ENCODE peak calls at places on chromosomes 13 and 19, in five cellular contexts. K is A549, B is uterus, L is K562, G is body of pancreas. N is an unnamed sample.

GRCh38 chr13:29849731-29850212 is 645 bp downstream of the UBL3 start:
- DNase-seq in K (peak), B (peak), L (peak), G (peak), N (no peak)

GRCh38 chr13:31638577-31638976 is 100.7 kb upstream of the RXFP2 start:
- DNase-seq in K (no peak), B (no peak), L (no peak), G (no peak), N (peak)

GRCh38 chr13:33953203-33953602 is 135.3 kb downstream of the RFC3 start:
- DNase-seq in K (no peak), B (no peak), L (no peak), G (no peak), N (no peak)

GRCh38 chr19:46497773-46498172 is 2.1 kb upstream of the PNMA8B start:
- DNase-seq in K (peak), B (no peak), L (no peak), G (no peak), N (no peak)

GRCh38 chr13:87953381-87953780 is 282.2 kb downstream of the SLITRK5 start:
- DNase-seq in K (no peak), B (no peak), L (no peak), G (no peak), N (no peak)

GRCh38 chr13:61664821-61665705 is 249.4 kb upstream of the PCDH20 start:
- DNase-seq in K (peak), B (no peak), L (no peak), G (no peak), N (peak)

GRCh38 chr13:42405665-42406390 is 133.9 kb downstream of the AKAP11 start:
- DNase-seq in K (no peak), B (no peak), L (no peak), G (no peak), N (no peak)

GRCh38 chr13:24692541-24692940 is 12.3 kb downstream of the ATP12A start:
- DNase-seq in K (no peak), B (no peak), L (no peak), G (no peak), N (peak)

GRCh38 chr19:7013678-7014077 is 7.6 kb downstream of the MBD3L2B start:
- DNase-seq in K (no peak), B (no peak), L (no peak), G (no peak), N (no peak)

GRCh38 chr13:79621902-79622301 is 140.9 kb downstream of the NDFIP2 start:
- DNase-seq in K (no peak), B (no peak), L (no peak), G (no peak), N (no peak)

GRCh38 chr13:111666377-111666776 is 345.9 kb downstream of the TEX29 start:
- DNase-seq in K (no peak), B (no peak), L (no peak), G (no peak), N (no peak)

GRCh38 chr13:75870397-75870801 is 234.3 kb downstream of the LMO7 start:
- DNase-seq in K (peak), B (peak), L (peak), G (no peak), N (no peak)

GRCh38 chr13:97030705-97031452 is 36.6 kb upstream of the OXGR1 start:
- DNase-seq in K (peak), B (no peak), L (peak), G (no peak), N (peak)

GRCh38 chr13:40115456-40115855 is 460.0 kb downstream of the COG6 start:
- DNase-seq in K (no peak), B (no peak), L (no peak), G (no peak), N (no peak)

GRCh38 chr13:45398862-45399261 is 19.3 kb downstream of the SLC25A30 start:
- DNase-seq in K (no peak), B (no peak), L (no peak), G (no peak), N (no peak)

GRCh38 chr13:112346173-112346898 is 29.8 kb upstream of the SPACA7 start:
- DNase-seq in K (no peak), B (no peak), L (no peak), G (no peak), N (no peak)

GRCh38 chr19:31350693-31351211 is 1.5 kb upstream of the TSHZ3 start:
- DNase-seq in K (peak), B (peak), L (peak), G (peak), N (peak)

GRCh38 chr19:10565567-10566407 is at the start of gene KRI1:
- DNase-seq in K (peak), B (peak), L (peak), G (peak), N (peak)

GRCh38 chr19:4357921-4358326 is 14.6 kb downstream of the MPND start:
- DNase-seq in K (no peak), B (no peak), L (no peak), G (no peak), N (no peak)

GRCh38 chr19:14272623-14273022 is 66.7 kb upstream of the ADGRL1 start:
- DNase-seq in K (no peak), B (no peak), L (no peak), G (no peak), N (no peak)

GRCh38 chr13:97109841-97110492 is 112.2 kb upstream of the MBNL2 start:
- DNase-seq in K (peak), B (peak), L (peak), G (peak), N (peak)

GRCh38 chr13:48242677-48243076 is 9.7 kb downstream of the ITM2B start:
- DNase-seq in K (no peak), B (no peak), L (no peak), G (no peak), N (no peak)

GRCh38 chr19:51359294-51359693 is 6.9 kb downstream of the ETFB start:
- DNase-seq in K (peak), B (no peak), L (no peak), G (no peak), N (no peak)

GRCh38 chr13:99280166-99280565 is 22.0 kb upstream of the GPR18 start:
- DNase-seq in K (no peak), B (no peak), L (no peak), G (no peak), N (no peak)

GRCh38 chr13:59259416-59260000 is 904.2 kb downstream of the DIAPH3 start:
- DNase-seq in K (no peak), B (no peak), L (no peak), G (no peak), N (no peak)

GRCh38 chr13:61768175-61768574 is 352.5 kb upstream of the PCDH20 start:
- DNase-seq in K (no peak), B (no peak), L (no peak), G (no peak), N (no peak)

GRCh38 chr13:41459754-41460111 is 2.4 kb downstream of the RGCC start:
- DNase-seq in K (no peak), B (no peak), L (no peak), G (no peak), N (no peak)

GRCh38 chr13:50081106-50081898 is 66.1 kb downstream of the KCNRG start:
- DNase-seq in K (peak), B (peak), L (peak), G (peak), N (no peak)

GRCh38 chr19:16369306-16369663 is 44.7 kb downstream of the KLF2 start:
- DNase-seq in K (no peak), B (no peak), L (no peak), G (no peak), N (no peak)

GRCh38 chr19:2236285-2237050 is at the start of the genes PLEKHJ1 and SF3A2:
- DNase-seq in K (peak), B (peak), L (peak), G (peak), N (peak)
- TF ChIP-seq POLR2A in K (peak), B (peak), L (peak), G (peak), N (peak)

GRCh38 chr19:29708553-29709439 is 6.3 kb downstream of the C19orf12 start:
- DNase-seq in K (no peak), B (no peak), L (no peak), G (no peak), N (no peak)
- TF ChIP-seq POLR2A in K (no peak), B (no peak), L (no peak), G (no peak), N (no peak)

DNA sequence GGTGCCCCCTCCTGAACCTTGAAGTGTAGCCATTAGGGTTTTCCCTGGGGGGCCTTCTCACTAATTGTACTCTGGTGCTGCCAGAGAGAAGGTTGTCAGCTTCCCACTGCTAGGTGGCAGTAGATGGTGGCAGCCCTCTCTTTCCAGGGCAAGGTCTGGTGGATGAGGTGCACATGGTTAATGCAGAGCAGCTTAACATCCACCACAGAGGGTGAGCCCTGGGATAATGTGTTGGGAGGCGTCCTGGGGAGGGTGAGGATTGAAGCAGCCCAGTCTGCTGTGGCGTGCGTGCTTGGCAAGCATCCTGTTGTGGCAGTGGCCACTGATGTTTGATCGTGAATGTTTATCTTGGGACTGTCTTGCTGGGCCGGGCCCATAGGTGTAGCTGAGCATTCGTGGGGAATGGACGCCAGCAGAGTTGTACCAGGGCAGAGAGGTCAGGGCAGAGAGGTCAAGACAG is 5.8 kb downstream of the EGLN2 start:
- DNase-seq in K (no peak), B (no peak), L (no peak), G (no peak), N (no peak)
- TF ChIP-seq POLR2A in K (no peak), B (no peak), L (peak), G (no peak), N (no peak)

GRCh38 chr19:1856345-1856697 is 7.1 kb downstream of the KLF16 start:
- DNase-seq in K (no peak), B (no peak), L (no peak), G (no peak), N (no peak)
- TF ChIP-seq POLR2A in K (no peak), B (no peak), L (no peak), G (no peak), N (no peak)